ENCODE peak calls at places on chromosome 11, in four cellular contexts. S, N, F and C are unnamed samples.

GRCh38 chr11:2525166-2525861 is 80.5 kb downstream of the KCNQ1 start:
- DNase-seq in S (no peak), N (no peak), F (peak), C (peak)

GRCh38 chr11:118679483-118679882 is at the start of gene TREH:
- DNase-seq in S (no peak), N (no peak), F (no peak), C (no peak)

GRCh38 chr11:83520849-83521248 is 234.7 kb upstream of the CCDC90B start:
- DNase-seq in S (no peak), N (no peak), F (no peak), C (no peak)

GRCh38 chr11:33857924-33858323 is 34.0 kb downstream of the LMO2 start:
- DNase-seq in S (peak), N (peak), F (peak), C (peak)

GRCh38 chr11:64876226-64876750 is 2.1 kb downstream of the EHD1 start:
- DNase-seq in S (no peak), N (no peak), F (no peak), C (no peak)

GRCh38 chr11:119337581-119338317 is 2.9 kb downstream of the C1QTNF5 start:
- DNase-seq in S (no peak), N (no peak), F (no peak), C (no peak)

GRCh38 chr11:87767615-87768014 is 407.6 kb downstream of the RAB38 start:
- DNase-seq in S (no peak), N (no peak), F (no peak), C (no peak)

GRCh38 chr11:126153999-126154398 is 57.5 kb downstream of the RPUSD4 start:
- DNase-seq in S (no peak), N (peak), F (no peak), C (no peak)

GRCh38 chr11:131579932-131580387 is 209.5 kb downstream of the NTM start:
- DNase-seq in S (peak), N (peak), F (no peak), C (no peak)
- TF ChIP-seq CTCF in S (peak), N (peak), F (no peak), C (peak)

GRCh38 chr11:10453261-10453660 is 1.8 kb upstream of the AMPD3 start:
- DNase-seq in S (no peak), N (no peak), F (no peak), C (no peak)

GRCh38 chr11:10454506-10454901 is 560 bp upstream of the AMPD3 start:
- DNase-seq in S (no peak), N (peak), F (no peak), C (no peak)

GRCh38 chr11:10452211-10452767 is 2.8 kb upstream of the AMPD3 start:
- DNase-seq in S (no peak), N (no peak), F (no peak), C (no peak)

GRCh38 chr11:10450451-10451398 is 4.3 kb upstream of the AMPD3 start:
- DNase-seq in S (peak), N (peak), F (peak), C (no peak)

GRCh38 chr11:10451399-10452116 is 3.5 kb upstream of the AMPD3 start:
- DNase-seq in S (no peak), N (no peak), F (peak), C (no peak)
- TF ChIP-seq CTCF in S (no peak), N (no peak), F (no peak), C (peak)

GRCh38 chr11:3808846-3809623 is 675 bp downstream of the PGAP2 start:
- DNase-seq in S (no peak), N (peak), F (no peak), C (no peak)
- TF ChIP-seq CTCF in S (no peak), N (peak), F (no peak), C (peak)

DNA sequence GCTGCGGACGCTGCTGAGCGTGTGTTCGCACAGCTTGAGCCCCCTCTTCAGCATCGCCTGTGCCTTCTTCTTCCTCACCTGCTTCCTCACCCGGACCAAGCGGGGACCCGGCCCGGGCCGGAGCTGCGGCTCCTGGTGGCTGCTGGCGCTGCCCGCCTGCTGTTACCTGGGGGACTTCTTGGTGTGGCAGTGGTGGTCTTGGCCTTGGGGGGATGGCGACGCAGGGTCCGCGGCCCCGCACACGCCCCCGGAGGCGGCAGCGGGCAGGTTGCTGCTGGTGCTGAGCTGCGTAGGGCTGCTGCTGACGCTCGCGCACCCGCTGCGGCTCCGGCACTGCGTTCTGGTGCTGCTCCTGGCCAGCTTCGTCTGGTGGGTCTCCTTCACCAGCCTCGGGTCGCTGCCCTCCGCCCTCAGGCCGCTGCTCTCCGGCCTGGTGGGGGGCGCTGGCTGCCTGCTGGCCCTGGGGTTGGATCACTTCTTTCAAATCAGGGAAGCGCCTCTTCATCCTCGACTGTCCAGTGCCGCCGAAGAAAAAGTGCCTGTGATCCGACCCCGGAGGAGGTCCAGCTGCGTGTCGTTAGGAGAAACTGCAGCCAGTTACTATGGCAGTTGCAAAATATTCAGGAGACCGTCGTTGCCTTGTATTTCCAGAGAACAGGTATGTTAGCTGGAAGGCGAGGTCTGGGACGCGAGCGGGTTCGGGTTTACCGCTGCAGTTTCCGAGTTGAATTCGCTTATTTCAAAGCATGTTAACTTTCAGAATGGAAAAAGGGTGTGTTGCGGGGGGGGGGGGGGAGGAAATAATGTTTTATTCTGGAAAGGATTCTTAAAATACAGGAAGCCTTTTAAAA is 1.0 kb downstream of the PDE3B start:
- DNase-seq in S (peak), N (peak), F (no peak), C (no peak)
- TF ChIP-seq CTCF in S (peak), N (no peak), F (no peak), C (peak)

DNA sequence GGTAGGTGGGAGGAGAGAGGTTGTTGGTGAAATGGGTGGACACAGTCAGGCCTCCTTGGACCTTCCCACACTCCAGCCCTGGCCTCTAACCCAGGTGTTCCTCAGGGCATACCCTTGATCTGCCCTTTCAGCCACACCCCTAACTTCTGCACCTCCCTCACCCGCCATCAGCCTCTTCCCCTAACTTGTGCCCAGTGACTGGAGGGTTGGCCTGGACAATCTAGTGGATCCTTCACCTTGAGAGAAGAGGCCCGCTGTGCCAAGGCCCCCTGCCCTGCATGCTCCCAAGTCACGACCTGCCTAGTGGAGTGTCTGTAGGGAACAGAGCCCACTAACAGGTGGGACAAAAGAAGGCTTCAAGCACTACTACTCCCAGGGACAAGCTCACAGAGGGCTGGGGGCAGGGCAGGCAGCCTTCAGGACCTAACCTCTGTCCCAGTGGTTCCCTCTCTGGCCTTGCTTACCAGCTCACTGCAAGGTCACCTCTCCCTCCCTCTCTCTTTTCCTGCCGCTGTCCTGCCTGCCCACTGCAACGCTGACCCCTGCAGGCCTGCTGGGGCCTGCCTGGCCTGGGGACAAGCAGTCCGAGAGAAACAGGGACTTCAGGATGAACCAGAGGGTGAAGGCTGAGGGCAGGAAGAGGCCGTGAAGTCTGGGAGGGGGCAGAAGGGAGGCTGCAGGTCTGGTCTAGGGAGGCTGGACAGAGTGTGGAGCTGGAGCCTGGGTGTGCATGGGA is 3.3 kb downstream of the SYT7 start:
- DNase-seq in S (peak), N (no peak), F (no peak), C (no peak)
- TF ChIP-seq CTCF in S (no peak), N (peak), F (no peak), C (no peak)

GRCh38 chr11:130762342-130763037 is 153.8 kb downstream of the SNX19 start:
- DNase-seq in S (no peak), N (no peak), F (no peak), C (no peak)
- TF ChIP-seq CTCF in S (no peak), N (no peak), F (no peak), C (no peak)

GRCh38 chr11:8352852-8353505 is 89.3 kb upstream of the LMO1 start:
- DNase-seq in S (no peak), N (no peak), F (no peak), C (no peak)

GRCh38 chr11:8355418-8355742 is 91.7 kb upstream of the LMO1 start:
- DNase-seq in S (no peak), N (no peak), F (no peak), C (no peak)

GRCh38 chr11:8356731-8357504 is 93.2 kb upstream of the LMO1 start:
- DNase-seq in S (peak), N (peak), F (no peak), C (no peak)

GRCh38 chr11:8356216-8356615 is 92.5 kb upstream of the LMO1 start:
- DNase-seq in S (no peak), N (no peak), F (no peak), C (no peak)

DNA sequence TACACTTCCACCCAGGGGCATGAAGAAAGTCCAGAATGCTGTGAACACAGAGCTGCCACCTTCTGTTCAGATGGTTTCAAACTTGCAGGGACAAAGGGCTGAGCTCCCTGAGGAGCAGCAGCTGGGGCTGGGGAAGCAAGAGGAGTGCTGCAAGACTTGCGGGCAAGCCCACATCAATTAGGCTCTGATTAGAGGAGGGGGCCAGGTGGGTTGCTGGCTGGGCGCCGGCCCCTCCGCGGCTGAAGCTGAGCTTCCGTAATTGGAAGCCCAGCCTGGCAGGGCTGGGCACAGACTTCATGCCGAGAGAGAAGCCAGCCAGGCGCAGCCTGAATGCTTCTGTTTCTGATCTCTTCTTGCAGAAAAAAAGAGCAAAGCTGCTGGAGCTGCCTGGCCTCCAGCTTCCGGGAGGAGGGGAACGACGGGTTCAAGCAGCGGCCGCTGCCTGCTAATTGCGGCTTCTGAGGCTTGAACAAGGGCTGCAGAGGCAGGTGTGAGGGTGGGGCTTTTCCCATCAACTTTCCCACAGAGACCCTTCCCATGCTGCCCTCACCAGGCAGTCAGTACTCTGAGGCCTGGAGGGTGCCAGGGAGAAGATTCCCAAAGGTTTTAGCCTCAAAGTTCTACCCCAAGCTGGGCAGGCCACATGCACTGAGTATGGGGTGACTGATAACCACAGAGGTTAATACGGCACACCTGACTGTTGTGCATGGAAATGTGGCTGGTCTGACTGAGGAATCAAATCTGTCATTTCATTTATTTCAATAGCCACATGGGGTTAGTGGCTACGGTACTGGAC is 91.1 kb upstream of the LMO1 start:
- DNase-seq in S (peak), N (peak), F (no peak), C (no peak)
- TF ChIP-seq CTCF in S (no peak), N (peak), F (no peak), C (no peak)

DNA sequence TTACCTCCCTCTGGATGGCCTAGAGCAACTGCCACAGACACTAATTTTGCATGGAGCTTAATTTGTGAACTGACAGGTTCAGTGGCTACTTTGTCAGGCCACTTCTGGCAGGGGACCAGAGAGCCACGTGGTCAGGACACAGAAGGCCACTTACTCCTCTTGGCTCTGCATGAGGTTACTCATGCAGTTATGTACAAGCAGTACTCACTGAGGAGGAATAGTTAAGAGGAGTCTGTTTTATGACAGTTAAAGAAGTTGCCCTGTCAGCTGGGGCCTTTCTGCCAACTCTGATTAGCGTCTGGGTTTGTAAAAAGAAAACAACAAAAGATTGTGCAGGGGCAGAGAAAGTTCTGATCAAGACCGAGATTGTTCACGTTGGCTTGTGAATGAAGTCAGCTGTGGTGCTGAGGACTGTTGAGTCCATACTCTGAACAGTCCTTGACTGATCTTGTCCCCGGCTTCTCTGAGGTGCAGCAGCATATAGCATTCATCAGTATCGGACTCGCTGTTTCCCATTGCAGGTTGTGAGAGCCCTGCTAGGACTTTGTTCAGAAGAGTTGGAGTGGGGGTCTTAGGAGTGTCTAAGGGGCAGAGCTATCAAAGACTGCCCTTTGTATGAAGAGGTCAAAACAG is 41.4 kb downstream of the PPFIBP2 start:
- DNase-seq in S (peak), N (no peak), F (no peak), C (no peak)
- TF ChIP-seq CTCF in S (no peak), N (no peak), F (no peak), C (no peak)